ENCODE peak calls at places on chromosome 16, in eight cellular contexts. V is WTC11, S is GM12865, C is small intestine, I is EL, Q is M059J, B is NCI-H774, U is C1 segment of cervical spinal cord. Z is an unnamed sample.

GRCh38 chr16:3690991-3691720 is 26.2 kb downstream of the TRAP1 start:
- DNase-seq in V (no peak), S (no peak), C (no peak), I (peak), Q (peak), B (no peak), U (no peak), Z (no peak)

GRCh38 chr16:983044-984030 is 1.8 kb downstream of the SOX8 start:
- DNase-seq in V (peak), S (no peak), C (no peak), I (no peak), Q (no peak), B (no peak), U (peak), Z (no peak)

GRCh38 chr16:65618335-65618734 is 496.5 kb upstream of the CDH11 start:
- DNase-seq in V (no peak), S (no peak), C (no peak), I (no peak), Q (no peak), B (no peak), U (no peak), Z (no peak)

GRCh38 chr16:23788653-23789052 is 33.8 kb downstream of the CHP2 start:
- DNase-seq in V (no peak), S (no peak), C (no peak), I (no peak), Q (no peak), B (no peak), U (no peak), Z (no peak)

GRCh38 chr16:47780213-47780612 is 319.1 kb downstream of the PHKB start:
- DNase-seq in V (no peak), S (no peak), C (no peak), I (no peak), Q (peak), B (peak), U (no peak), Z (no peak)

GRCh38 chr16:67537636-67538591 is 9.3 kb downstream of the RIPOR1 start:
- DNase-seq in V (peak), S (peak), C (no peak), I (peak), Q (no peak), B (no peak), U (no peak), Z (peak)

GRCh38 chr16:27972500-27972899 is 91.0 kb downstream of the GSG1L start:
- DNase-seq in V (peak), S (peak), C (peak), I (peak), Q (peak), B (peak), U (no peak), Z (peak)

GRCh38 chr16:5505093-5505887 is 407.7 kb upstream of the EEF2KMT start:
- DNase-seq in V (no peak), S (no peak), C (no peak), I (no peak), Q (no peak), B (no peak), U (no peak), Z (no peak)

GRCh38 chr16:65083181-65083845 is 38.5 kb downstream of the CDH11 start:
- DNase-seq in V (no peak), S (no peak), C (no peak), I (peak), Q (peak), B (no peak), U (no peak), Z (no peak)

GRCh38 chr16:46690281-46691178 is 1.1 kb downstream of the ORC6 start:
- DNase-seq in V (no peak), S (peak), C (peak), I (peak), Q (no peak), B (no peak), U (no peak), Z (no peak)

GRCh38 chr16:25544294-25544693 is 147.5 kb upstream of the HS3ST4 start:
- DNase-seq in V (no peak), S (no peak), C (no peak), I (no peak), Q (no peak), B (no peak), U (no peak), Z (no peak)

GRCh38 chr16:67104061-67104460 is 5.7 kb upstream of the PHAF1 start:
- DNase-seq in V (peak), S (peak), C (no peak), I (peak), Q (peak), B (no peak), U (no peak), Z (no peak)

GRCh38 chr16:85935957-85936760 is 37.2 kb downstream of the IRF8 start:
- DNase-seq in V (no peak), S (peak), C (peak), I (no peak), Q (peak), B (no peak), U (no peak), Z (peak)

GRCh38 chr16:71645450-71645849 is 19.5 kb downstream of the MARVELD3 start:
- DNase-seq in V (no peak), S (peak), C (peak), I (peak), Q (peak), B (no peak), U (no peak), Z (no peak)

GRCh38 chr16:6066601-6067000 is 969.0 kb upstream of the EEF2KMT start:
- DNase-seq in V (no peak), S (no peak), C (no peak), I (no peak), Q (peak), B (no peak), U (no peak), Z (no peak)

GRCh38 chr16:11586375-11586855 is 304 bp downstream of the LITAF start:
- DNase-seq in V (no peak), S (peak), C (no peak), I (peak), Q (peak), B (no peak), U (no peak), Z (no peak)

GRCh38 chr16:49631521-49632041 is 224.3 kb downstream of the ZNF423 start:
- DNase-seq in V (no peak), S (no peak), C (no peak), I (peak), Q (peak), B (no peak), U (no peak), Z (no peak)

GRCh38 chr16:58709338-58709737 is 24.8 kb upstream of the SLC38A7 start:
- DNase-seq in V (no peak), S (no peak), C (no peak), I (no peak), Q (no peak), B (no peak), U (no peak), Z (no peak)

GRCh38 chr16:77732241-77732946 is 10.1 kb downstream of the NUDT7 start:
- DNase-seq in V (no peak), S (no peak), C (no peak), I (peak), Q (peak), B (no peak), U (no peak), Z (no peak)

GRCh38 chr16:72972878-72973571 is 74.9 kb downstream of the ZFHX3 start:
- DNase-seq in V (no peak), S (no peak), C (no peak), I (no peak), Q (no peak), B (no peak), U (no peak), Z (no peak)

GRCh38 chr16:28086496-28087139 is 23.1 kb upstream of the GSG1L start:
- DNase-seq in V (no peak), S (no peak), C (no peak), I (no peak), Q (no peak), B (no peak), U (no peak), Z (no peak)

GRCh38 chr16:48081656-48082055 is 74.1 kb downstream of the ABCC12 start:
- DNase-seq in V (no peak), S (no peak), C (no peak), I (peak), Q (peak), B (no peak), U (no peak), Z (no peak)

GRCh38 chr16:642189-643049 is 791 bp downstream of the MCRIP2 start:
- DNase-seq in V (peak), S (peak), C (peak), I (peak), Q (no peak), B (no peak), U (no peak), Z (no peak)

GRCh38 chr16:64132686-64133085 is 989.2 kb downstream of the CDH11 start:
- DNase-seq in V (no peak), S (no peak), C (no peak), I (no peak), Q (no peak), B (no peak), U (no peak), Z (no peak)

GRCh38 chr16:57403965-57404817 is at the start of gene CCL17:
- DNase-seq in V (no peak), S (no peak), C (no peak), I (no peak), Q (no peak), B (no peak), U (no peak), Z (no peak)

GRCh38 chr16:85988723-85989313 is 89.9 kb downstream of the IRF8 start:
- DNase-seq in V (no peak), S (peak), C (no peak), I (no peak), Q (no peak), B (no peak), U (no peak), Z (no peak)

GRCh38 chr16:27495191-27495590 is 54.5 kb downstream of the GTF3C1 start:
- DNase-seq in V (no peak), S (no peak), C (no peak), I (peak), Q (peak), B (no peak), U (no peak), Z (no peak)

GRCh38 chr16:26161461-26162180 is 469.9 kb downstream of the HS3ST4 start:
- DNase-seq in V (no peak), S (no peak), C (no peak), I (no peak), Q (no peak), B (no peak), U (no peak), Z (no peak)

GRCh38 chr16:82832861-82833260 is 206.1 kb downstream of the CDH13 start:
- DNase-seq in V (no peak), S (no peak), C (no peak), I (peak), Q (peak), B (no peak), U (no peak), Z (no peak)

GRCh38 chr16:85372627-85373372 is 240.3 kb upstream of the GSE1 start:
- DNase-seq in V (no peak), S (no peak), C (peak), I (peak), Q (peak), B (no peak), U (no peak), Z (no peak)

GRCh38 chr16:84446086-84446485 is 58.4 kb downstream of the MEAK7 start:
- DNase-seq in V (no peak), S (no peak), C (peak), I (no peak), Q (peak), B (no peak), U (no peak), Z (no peak)

GRCh38 chr16:72195609-72196008 is 23.7 kb upstream of the PMFBP1 start:
- DNase-seq in V (peak), S (no peak), C (no peak), I (no peak), Q (no peak), B (no peak), U (no peak), Z (no peak)

GRCh38 chr16:29007865-29008593 is 23.2 kb downstream of the LAT start:
- DNase-seq in V (no peak), S (peak), C (no peak), I (peak), Q (peak), B (no peak), U (no peak), Z (no peak)

GRCh38 chr16:68246671-68247070 is 1.5 kb downstream of the PLA2G15 start:
- DNase-seq in V (no peak), S (no peak), C (peak), I (no peak), Q (no peak), B (no peak), U (no peak), Z (no peak)

GRCh38 chr16:84144859-84145639 is at the start of the genes DNAAF1 and HSDL1:
- DNase-seq in V (peak), S (peak), C (peak), I (peak), Q (peak), B (peak), U (peak), Z (peak)

GRCh38 chr16:74951676-74952075 is 33.2 kb downstream of the WDR59 start:
- DNase-seq in V (no peak), S (no peak), C (no peak), I (no peak), Q (no peak), B (no peak), U (no peak), Z (no peak)